ENCODE peak calls at places on chromosome 10, in five cellular contexts. One of them, this sample, is unnamed.

GRCh38 chr10:97919012-97919411 is 69.4 kb downstream of the GOLGA7B start:
- DNase-seq in pancreas: no peak
- DNase-seq in posterior cingulate gyrus: peak; percentile 2
- DNase-seq in Kasumi-1: no peak
- DNase-seq in stimulated activated CD8-positive, alpha-beta memory T cell treated with anti-CD3 and anti-CD28 coated beads, Interleukin-4, amount 100 ng/mL, for 48 hours: no peak
- DNase-seq in this sample: no peak

GRCh38 chr10:3814832-3815209 is 29.8 kb upstream of the KLF6 start:
- DNase-seq in pancreas: no peak
- DNase-seq in posterior cingulate gyrus: no peak
- DNase-seq in Kasumi-1: no peak
- DNase-seq in stimulated activated CD8-positive, alpha-beta memory T cell treated with anti-CD3 and anti-CD28 coated beads, Interleukin-4, amount 100 ng/mL, for 48 hours: no peak
- DNase-seq in this sample: no peak

GRCh38 chr10:99403674-99404073 is 26.8 kb downstream of the GOT1 start:
- DNase-seq in pancreas: no peak
- DNase-seq in posterior cingulate gyrus: no peak
- DNase-seq in Kasumi-1: no peak
- DNase-seq in stimulated activated CD8-positive, alpha-beta memory T cell treated with anti-CD3 and anti-CD28 coated beads, Interleukin-4, amount 100 ng/mL, for 48 hours: no peak
- DNase-seq in this sample: no peak

GRCh38 chr10:104049497-104050250 is 36.0 kb downstream of the COL17A1 start:
- DNase-seq in pancreas: no peak
- DNase-seq in posterior cingulate gyrus: no peak
- DNase-seq in Kasumi-1: no peak
- DNase-seq in stimulated activated CD8-positive, alpha-beta memory T cell treated with anti-CD3 and anti-CD28 coated beads, Interleukin-4, amount 100 ng/mL, for 48 hours: no peak
- DNase-seq in this sample: no peak

GRCh38 chr10:100828744-100829102 is 83.3 kb downstream of the PAX2 start:
- DNase-seq in pancreas: no peak
- DNase-seq in posterior cingulate gyrus: no peak
- DNase-seq in Kasumi-1: no peak
- DNase-seq in stimulated activated CD8-positive, alpha-beta memory T cell treated with anti-CD3 and anti-CD28 coated beads, Interleukin-4, amount 100 ng/mL, for 48 hours: peak; percentile 56
- DNase-seq in this sample: no peak

GRCh38 chr10:113780681-113781250 is 29.3 kb downstream of the PLEKHS1 start:
- DNase-seq in pancreas: no peak
- DNase-seq in posterior cingulate gyrus: peak; percentile 94
- DNase-seq in Kasumi-1: peak; percentile 10
- DNase-seq in stimulated activated CD8-positive, alpha-beta memory T cell treated with anti-CD3 and anti-CD28 coated beads, Interleukin-4, amount 100 ng/mL, for 48 hours: no peak
- DNase-seq in this sample: peak; percentile 18

GRCh38 chr10:75971402-75972211 is 540.2 kb downstream of the LRMDA start:
- DNase-seq in pancreas: no peak
- DNase-seq in posterior cingulate gyrus: no peak
- DNase-seq in Kasumi-1: peak; percentile 62
- DNase-seq in stimulated activated CD8-positive, alpha-beta memory T cell treated with anti-CD3 and anti-CD28 coated beads, Interleukin-4, amount 100 ng/mL, for 48 hours: no peak
- DNase-seq in this sample: no peak

GRCh38 chr10:88987243-88987726 is 3.3 kb upstream of the FAS start:
- DNase-seq in pancreas: no peak
- DNase-seq in posterior cingulate gyrus: no peak
- DNase-seq in Kasumi-1: no peak
- DNase-seq in stimulated activated CD8-positive, alpha-beta memory T cell treated with anti-CD3 and anti-CD28 coated beads, Interleukin-4, amount 100 ng/mL, for 48 hours: no peak
- DNase-seq in this sample: no peak

GRCh38 chr10:115659616-115660015 is 566.5 kb downstream of the ATRNL1 start:
- DNase-seq in pancreas: no peak
- DNase-seq in posterior cingulate gyrus: no peak
- DNase-seq in Kasumi-1: no peak
- DNase-seq in stimulated activated CD8-positive, alpha-beta memory T cell treated with anti-CD3 and anti-CD28 coated beads, Interleukin-4, amount 100 ng/mL, for 48 hours: no peak
- DNase-seq in this sample: no peak

GRCh38 chr10:27884185-27884630 is 114.7 kb downstream of the ODAD2 start:
- DNase-seq in pancreas: no peak
- DNase-seq in posterior cingulate gyrus: no peak
- DNase-seq in Kasumi-1: no peak
- DNase-seq in stimulated activated CD8-positive, alpha-beta memory T cell treated with anti-CD3 and anti-CD28 coated beads, Interleukin-4, amount 100 ng/mL, for 48 hours: no peak
- DNase-seq in this sample: no peak

GRCh38 chr10:130371686-130372085 is 235.5 kb downstream of the GLRX3 start:
- DNase-seq in pancreas: no peak
- DNase-seq in posterior cingulate gyrus: no peak
- DNase-seq in Kasumi-1: no peak
- DNase-seq in stimulated activated CD8-positive, alpha-beta memory T cell treated with anti-CD3 and anti-CD28 coated beads, Interleukin-4, amount 100 ng/mL, for 48 hours: no peak
- DNase-seq in this sample: no peak

GRCh38 chr10:13001041-13001886 is at the start of gene CCDC3:
- DNase-seq in pancreas: peak; percentile 75
- DNase-seq in posterior cingulate gyrus: peak; percentile 80
- DNase-seq in Kasumi-1: no peak
- DNase-seq in stimulated activated CD8-positive, alpha-beta memory T cell treated with anti-CD3 and anti-CD28 coated beads, Interleukin-4, amount 100 ng/mL, for 48 hours: peak; percentile 39
- DNase-seq in this sample: no peak

GRCh38 chr10:75111906-75112703 is 649 bp downstream of the SAMD8 start:
- DNase-seq in pancreas: peak; percentile 78
- DNase-seq in posterior cingulate gyrus: peak; percentile 86
- DNase-seq in Kasumi-1: peak; percentile 89
- DNase-seq in stimulated activated CD8-positive, alpha-beta memory T cell treated with anti-CD3 and anti-CD28 coated beads, Interleukin-4, amount 100 ng/mL, for 48 hours: peak; percentile 54
- DNase-seq in this sample: peak; percentile 41

GRCh38 chr10:79223346-79224048 is 123.8 kb upstream of the PPIF start:
- DNase-seq in pancreas: peak; percentile 88
- DNase-seq in posterior cingulate gyrus: no peak
- DNase-seq in Kasumi-1: no peak
- DNase-seq in stimulated activated CD8-positive, alpha-beta memory T cell treated with anti-CD3 and anti-CD28 coated beads, Interleukin-4, amount 100 ng/mL, for 48 hours: no peak
- DNase-seq in this sample: no peak

GRCh38 chr10:89303161-89303560 is 1.3 kb downstream of the IFIT2 start:
- DNase-seq in pancreas: no peak
- DNase-seq in posterior cingulate gyrus: no peak
- DNase-seq in Kasumi-1: no peak
- DNase-seq in stimulated activated CD8-positive, alpha-beta memory T cell treated with anti-CD3 and anti-CD28 coated beads, Interleukin-4, amount 100 ng/mL, for 48 hours: no peak
- DNase-seq in this sample: no peak

GRCh38 chr10:36023939-36024338 is 381.8 kb upstream of the FZD8 start:
- DNase-seq in pancreas: no peak
- DNase-seq in posterior cingulate gyrus: no peak
- DNase-seq in Kasumi-1: peak; percentile 23
- DNase-seq in stimulated activated CD8-positive, alpha-beta memory T cell treated with anti-CD3 and anti-CD28 coated beads, Interleukin-4, amount 100 ng/mL, for 48 hours: no peak
- DNase-seq in this sample: peak; percentile 59

GRCh38 chr10:3869036-3869435 is 84.0 kb upstream of the KLF6 start:
- DNase-seq in pancreas: no peak
- DNase-seq in posterior cingulate gyrus: no peak
- DNase-seq in Kasumi-1: no peak
- DNase-seq in stimulated activated CD8-positive, alpha-beta memory T cell treated with anti-CD3 and anti-CD28 coated beads, Interleukin-4, amount 100 ng/mL, for 48 hours: no peak
- DNase-seq in this sample: no peak

GRCh38 chr10:89086801-89087513 is 96.4 kb downstream of the FAS start:
- DNase-seq in pancreas: peak; percentile 16
- DNase-seq in posterior cingulate gyrus: peak; percentile 84
- DNase-seq in Kasumi-1: no peak
- DNase-seq in stimulated activated CD8-positive, alpha-beta memory T cell treated with anti-CD3 and anti-CD28 coated beads, Interleukin-4, amount 100 ng/mL, for 48 hours: peak; percentile 39
- DNase-seq in this sample: no peak

GRCh38 chr10:13143761-13144160 is 17.6 kb upstream of the MCM10 start:
- DNase-seq in pancreas: no peak
- DNase-seq in posterior cingulate gyrus: no peak
- DNase-seq in Kasumi-1: no peak
- DNase-seq in stimulated activated CD8-positive, alpha-beta memory T cell treated with anti-CD3 and anti-CD28 coated beads, Interleukin-4, amount 100 ng/mL, for 48 hours: no peak
- DNase-seq in this sample: no peak

GRCh38 chr10:73855413-73855812 is 18.9 kb downstream of the CAMK2G start:
- DNase-seq in pancreas: no peak
- DNase-seq in posterior cingulate gyrus: peak; percentile 76
- DNase-seq in Kasumi-1: no peak
- DNase-seq in stimulated activated CD8-positive, alpha-beta memory T cell treated with anti-CD3 and anti-CD28 coated beads, Interleukin-4, amount 100 ng/mL, for 48 hours: no peak
- DNase-seq in this sample: no peak

GRCh38 chr10:62422068-62422590 is 48.0 kb downstream of the ZNF365 start:
- DNase-seq in pancreas: no peak
- DNase-seq in posterior cingulate gyrus: no peak
- DNase-seq in Kasumi-1: no peak
- DNase-seq in stimulated activated CD8-positive, alpha-beta memory T cell treated with anti-CD3 and anti-CD28 coated beads, Interleukin-4, amount 100 ng/mL, for 48 hours: no peak
- DNase-seq in this sample: no peak

GRCh38 chr10:65769828-65770227 is 1156.0 kb upstream of the LRRTM3 start:
- DNase-seq in pancreas: no peak
- DNase-seq in posterior cingulate gyrus: no peak
- DNase-seq in Kasumi-1: no peak
- DNase-seq in stimulated activated CD8-positive, alpha-beta memory T cell treated with anti-CD3 and anti-CD28 coated beads, Interleukin-4, amount 100 ng/mL, for 48 hours: no peak
- DNase-seq in this sample: peak; percentile 1

GRCh38 chr10:108014902-108015177 is 850.3 kb upstream of the SORCS1 start:
- DNase-seq in pancreas: no peak
- DNase-seq in posterior cingulate gyrus: no peak
- DNase-seq in Kasumi-1: no peak
- DNase-seq in stimulated activated CD8-positive, alpha-beta memory T cell treated with anti-CD3 and anti-CD28 coated beads, Interleukin-4, amount 100 ng/mL, for 48 hours: no peak
- DNase-seq in this sample: no peak

GRCh38 chr10:61900829-61901783 is at the start of gene ARID5B:
- DNase-seq in pancreas: no peak
- DNase-seq in posterior cingulate gyrus: no peak
- DNase-seq in Kasumi-1: peak; percentile 86
- DNase-seq in stimulated activated CD8-positive, alpha-beta memory T cell treated with anti-CD3 and anti-CD28 coated beads, Interleukin-4, amount 100 ng/mL, for 48 hours: peak; percentile 63
- DNase-seq in this sample: peak; percentile 70

GRCh38 chr10:17033529-17034250 is 95.9 kb downstream of the CUBN start:
- DNase-seq in pancreas: no peak
- DNase-seq in posterior cingulate gyrus: no peak
- DNase-seq in Kasumi-1: peak; percentile 18
- DNase-seq in stimulated activated CD8-positive, alpha-beta memory T cell treated with anti-CD3 and anti-CD28 coated beads, Interleukin-4, amount 100 ng/mL, for 48 hours: no peak
- DNase-seq in this sample: no peak

GRCh38 chr10:44071479-44071878 is 313.4 kb downstream of the CXCL12 start:
- DNase-seq in pancreas: no peak
- DNase-seq in posterior cingulate gyrus: no peak
- DNase-seq in Kasumi-1: no peak
- DNase-seq in stimulated activated CD8-positive, alpha-beta memory T cell treated with anti-CD3 and anti-CD28 coated beads, Interleukin-4, amount 100 ng/mL, for 48 hours: no peak
- DNase-seq in this sample: no peak

GRCh38 chr10:19749185-19749729 is 67.0 kb upstream of the PLXDC2 start:
- DNase-seq in pancreas: no peak
- DNase-seq in posterior cingulate gyrus: no peak
- DNase-seq in Kasumi-1: no peak
- DNase-seq in stimulated activated CD8-positive, alpha-beta memory T cell treated with anti-CD3 and anti-CD28 coated beads, Interleukin-4, amount 100 ng/mL, for 48 hours: no peak
- DNase-seq in this sample: no peak

GRCh38 chr10:45023426-45023825 is 22.7 kb downstream of the ZNF22 start:
- DNase-seq in pancreas: no peak
- DNase-seq in posterior cingulate gyrus: no peak
- DNase-seq in Kasumi-1: no peak
- DNase-seq in stimulated activated CD8-positive, alpha-beta memory T cell treated with anti-CD3 and anti-CD28 coated beads, Interleukin-4, amount 100 ng/mL, for 48 hours: no peak
- DNase-seq in this sample: no peak

GRCh38 chr10:32540691-32541470 is 94.9 kb downstream of the CCDC7 start:
- DNase-seq in pancreas: no peak
- DNase-seq in posterior cingulate gyrus: peak; percentile 55
- DNase-seq in Kasumi-1: no peak
- DNase-seq in stimulated activated CD8-positive, alpha-beta memory T cell treated with anti-CD3 and anti-CD28 coated beads, Interleukin-4, amount 100 ng/mL, for 48 hours: no peak
- DNase-seq in this sample: no peak

GRCh38 chr10:123912466-123913201 is 21.0 kb upstream of the CPXM2 start:
- DNase-seq in pancreas: no peak
- DNase-seq in posterior cingulate gyrus: no peak
- DNase-seq in Kasumi-1: no peak
- DNase-seq in stimulated activated CD8-positive, alpha-beta memory T cell treated with anti-CD3 and anti-CD28 coated beads, Interleukin-4, amount 100 ng/mL, for 48 hours: no peak
- DNase-seq in this sample: no peak

GRCh38 chr10:98115388-98115787 is 19.1 kb upstream of the R3HCC1L start:
- DNase-seq in pancreas: no peak
- DNase-seq in posterior cingulate gyrus: no peak
- DNase-seq in Kasumi-1: no peak
- DNase-seq in stimulated activated CD8-positive, alpha-beta memory T cell treated with anti-CD3 and anti-CD28 coated beads, Interleukin-4, amount 100 ng/mL, for 48 hours: no peak
- DNase-seq in this sample: no peak

GRCh38 chr10:128263891-128264688 is 137.9 kb upstream of the MKI67 start:
- DNase-seq in pancreas: no peak
- DNase-seq in posterior cingulate gyrus: peak; percentile 96
- DNase-seq in Kasumi-1: peak; percentile 84
- DNase-seq in stimulated activated CD8-positive, alpha-beta memory T cell treated with anti-CD3 and anti-CD28 coated beads, Interleukin-4, amount 100 ng/mL, for 48 hours: peak; percentile 80
- DNase-seq in this sample: peak; percentile 30

GRCh38 chr10:101478956-101479355 is 109.1 kb downstream of the POLL start:
- DNase-seq in pancreas: no peak
- DNase-seq in posterior cingulate gyrus: no peak
- DNase-seq in Kasumi-1: no peak
- DNase-seq in stimulated activated CD8-positive, alpha-beta memory T cell treated with anti-CD3 and anti-CD28 coated beads, Interleukin-4, amount 100 ng/mL, for 48 hours: no peak
- DNase-seq in this sample: no peak

GRCh38 chr10:107626862-107627261 is 462.4 kb upstream of the SORCS1 start:
- DNase-seq in pancreas: no peak
- DNase-seq in posterior cingulate gyrus: no peak
- DNase-seq in Kasumi-1: no peak
- DNase-seq in stimulated activated CD8-positive, alpha-beta memory T cell treated with anti-CD3 and anti-CD28 coated beads, Interleukin-4, amount 100 ng/mL, for 48 hours: no peak
- DNase-seq in this sample: no peak

GRCh38 chr10:44207160-44207559 is 177.7 kb downstream of the CXCL12 start:
- DNase-seq in pancreas: no peak
- DNase-seq in posterior cingulate gyrus: no peak
- DNase-seq in Kasumi-1: no peak
- DNase-seq in stimulated activated CD8-positive, alpha-beta memory T cell treated with anti-CD3 and anti-CD28 coated beads, Interleukin-4, amount 100 ng/mL, for 48 hours: no peak
- DNase-seq in this sample: no peak

GRCh38 chr10:86958109-86958830 is at the start of gene SNCG:
- DNase-seq in pancreas: peak; percentile 50
- DNase-seq in posterior cingulate gyrus: peak; percentile 90
- DNase-seq in Kasumi-1: no peak
- DNase-seq in stimulated activated CD8-positive, alpha-beta memory T cell treated with anti-CD3 and anti-CD28 coated beads, Interleukin-4, amount 100 ng/mL, for 48 hours: no peak
- DNase-seq in this sample: no peak

This sample was measured in foreskin melanocyte.